ENCODE peak calls at places on chromosomes 3 and 15, in five cellular contexts. X is upper lobe of left lung, S is HepG2, K is K562, C is GM12878. O is an unnamed sample.
A peak's percentile ranks its signal among the peaks of the same experiment; 100 is the strongest.

GRCh38 chr15:67882487-67883227 is 42.8 kb upstream of the RNU6-1 start:
- ATAC-seq in K (peak; percentile 78), X (no peak), S (no peak), C (no peak), O (no peak)

GRCh38 chr3:162865466-162865865 is 1368.9 kb downstream of the OTOL1 start:
- ATAC-seq in C (peak; percentile 69), X (no peak), S (peak; percentile 62), K (no peak), O (no peak)

GRCh38 chr3:16474920-16475319 is 38.6 kb downstream of the RFTN1 start:
- ATAC-seq in K (no peak), X (no peak), S (no peak), C (no peak), O (peak; percentile 44)

GRCh38 chr3:129644836-129645235 is 38.4 kb upstream of the PLXND1 start:
- ATAC-seq in K (no peak), S (no peak), C (no peak), X (no peak), O (no peak)

GRCh38 chr3:52454938-52455282 is 494 bp upstream of the NISCH start:
- ATAC-seq in C (no peak), S (no peak), X (no peak), K (peak; percentile 7), O (no peak)

GRCh38 chr3:106117490-106117858 is 248.7 kb upstream of the CBLB start:
- ATAC-seq in K (peak; percentile 87), X (no peak), S (no peak), C (no peak), O (no peak)

GRCh38 chr3:2862366-2862765 is 247.8 kb downstream of the IL5RA start:
- ATAC-seq in C (no peak), S (no peak), K (no peak), X (no peak), O (peak; percentile 53)

GRCh38 chr3:39124876-39125836 is 17.7 kb downstream of the TTC21A start:
- ATAC-seq in K (peak; percentile 81), S (peak; percentile 58), C (no peak), X (peak; percentile 66), O (peak; percentile 66)

GRCh38 chr3:27585429-27585828 is 101.2 kb upstream of the SLC4A7 start:
- ATAC-seq in X (no peak), C (no peak), K (no peak), S (peak; percentile 54), O (peak; percentile 36)

GRCh38 chr3:38117163-38117716 is 19.7 kb downstream of the ACAA1 start:
- ATAC-seq in C (no peak), S (peak; percentile 17), X (peak; percentile 76), K (no peak), O (no peak)

GRCh38 chr3:195203631-195204030 is 67.3 kb downstream of the XXYLT1 start:
- ATAC-seq in K (peak; percentile 70), S (no peak), X (no peak), C (no peak), O (no peak)

GRCh38 chr3:170189396-170190256 is 8.1 kb upstream of the PHC3 start:
- ATAC-seq in C (peak; percentile 56), K (peak; percentile 38), X (peak; percentile 43), S (peak; percentile 50), O (peak; percentile 16)

GRCh38 chr3:46646700-46647099 is 34.4 kb downstream of the FAM240A start:
- ATAC-seq in S (no peak), C (no peak), K (no peak), X (peak; percentile 46), O (no peak)

GRCh38 chr3:56801597-56802410 is at the start of gene ARHGEF3:
- ATAC-seq in C (peak; percentile 91), K (peak; percentile 99), X (peak; percentile 95), S (peak; percentile 92), O (peak; percentile 98)
- TF ChIP-seq POLR2AphosphoS5 in C (peak; percentile 37), K (no peak), X (peak; percentile 76), S (peak; percentile 46), O (peak; percentile 30)

DNA sequence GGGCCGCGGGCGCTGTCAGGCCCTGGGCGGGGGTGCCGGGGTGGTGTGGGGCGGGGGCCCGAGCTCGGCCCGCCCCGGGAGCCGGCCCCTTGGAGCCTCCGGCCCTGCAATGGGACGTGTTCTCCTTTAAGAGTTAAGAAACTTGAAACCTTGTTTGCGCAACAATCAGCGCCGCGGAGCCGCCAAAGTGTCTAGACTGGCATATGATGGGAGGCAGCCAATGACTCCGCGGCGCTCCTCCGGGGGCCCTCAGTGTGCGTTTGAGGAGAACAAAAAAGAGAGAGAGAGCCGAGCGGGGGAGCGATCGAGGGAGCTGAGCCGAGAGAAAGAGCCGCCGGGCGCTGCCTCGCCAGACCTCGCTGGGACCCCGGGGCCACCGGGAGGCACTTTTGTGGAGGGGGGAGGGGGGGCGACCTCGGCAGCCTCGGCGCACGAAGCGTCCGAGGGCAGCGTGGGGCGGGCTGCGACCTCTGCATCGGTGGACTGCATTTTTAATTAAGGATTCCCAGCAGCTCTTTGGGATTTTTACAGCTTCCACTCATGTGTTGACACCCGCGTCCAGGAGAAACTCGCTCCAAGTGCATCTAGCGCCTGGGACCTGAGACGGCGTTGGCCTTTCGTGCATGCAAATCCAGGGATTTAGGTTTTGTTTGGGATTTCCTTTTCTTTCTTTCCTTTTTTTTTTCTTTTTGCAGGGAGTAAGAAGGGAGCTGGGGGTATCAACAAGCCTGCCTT is at the start of gene SMAD6:
- ATAC-seq in K (peak; percentile 78), C (peak; percentile 69), S (peak; percentile 67), X (peak; percentile 82), O (peak; percentile 83)
- TF ChIP-seq EP300 in K (peak; percentile 74), C (no peak), S (no peak), X (no peak), O (no peak)

DNA sequence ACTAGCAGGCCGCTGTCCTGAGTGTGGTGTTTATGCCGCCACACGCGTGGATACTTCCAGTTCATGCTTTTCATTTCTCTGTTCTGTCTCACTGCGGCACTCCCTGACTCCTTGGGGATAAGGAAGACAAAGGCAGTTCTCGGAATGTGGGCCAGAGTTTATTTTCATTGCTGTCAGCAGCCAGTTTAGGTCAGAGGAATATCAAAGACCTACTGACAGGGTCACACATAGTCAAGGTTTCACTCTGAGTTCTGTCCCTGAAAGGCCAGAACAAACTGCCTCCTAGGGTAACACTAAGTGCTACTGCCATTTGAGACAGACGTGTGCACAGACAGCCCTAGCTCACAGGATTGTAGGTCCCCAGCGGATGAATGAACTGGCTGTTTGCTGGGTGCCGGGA is 27.3 kb upstream of the SPTBN5 start:
- ATAC-seq in X (no peak), K (no peak), S (no peak), C (no peak), O (no peak)
- TF ChIP-seq POLR2A in X (no peak), K (no peak), S (no peak), C (peak; percentile 18), O (no peak)

GRCh38 chr3:188217011-188217463 is 63.1 kb downstream of the LPP start:
- ATAC-seq in K (no peak), S (no peak), X (no peak), C (no peak), O (no peak)
- TF ChIP-seq POLR2AphosphoS5 in K (no peak), S (no peak), X (no peak), C (no peak), O (peak; percentile 31)

GRCh38 chr3:62015111-62015510 is 358.2 kb downstream of the FEZF2 start:
- ATAC-seq in K (no peak), C (no peak), X (no peak), S (no peak), O (no peak)
- TF ChIP-seq EP300 in K (no peak), C (no peak), X (no peak), S (no peak), O (no peak)

GRCh38 chr15:58299311-58299850 is 132.4 kb upstream of the LIPC start:
- ATAC-seq in C (no peak), X (peak; percentile 74), K (no peak), S (no peak), O (no peak)
- TF ChIP-seq POLR2A in C (no peak), X (no peak), K (no peak), S (no peak), O (no peak)